ENCODE peak calls at places on chromosomes 4 and X, in seven cellular contexts. One of them, this sample, is unnamed.

GRCh38 chr4:96352051-96352517 is 512.2 kb downstream of the PDHA2 start:
- DNase-seq in mesothelial cell of epicardium: no peak
- DNase-seq in sigmoid colon: no peak
- DNase-seq in nephron progenitor cell: peak
- DNase-seq in hepatocyte: peak
- DNase-seq in ascending aorta: no peak
- DNase-seq in omental fat pad: no peak
- DNase-seq in this sample: peak

GRCh38 chr4:99209671-99210070 is 9.4 kb downstream of the ADH6 start:
- DNase-seq in mesothelial cell of epicardium: no peak
- DNase-seq in sigmoid colon: no peak
- DNase-seq in nephron progenitor cell: no peak
- DNase-seq in hepatocyte: no peak
- DNase-seq in ascending aorta: no peak
- DNase-seq in omental fat pad: no peak
- DNase-seq in this sample: no peak

GRCh38 chrX:13283968-13284914 is 35.6 kb downstream of the ATXN3L start:
- DNase-seq in mesothelial cell of epicardium: no peak
- DNase-seq in sigmoid colon: no peak
- DNase-seq in nephron progenitor cell: no peak
- DNase-seq in hepatocyte: no peak
- DNase-seq in ascending aorta: no peak
- DNase-seq in omental fat pad: no peak
- DNase-seq in this sample: no peak

GRCh38 chrX:11770320-11770719 is 12.3 kb downstream of the MSL3 start:
- DNase-seq in mesothelial cell of epicardium: no peak
- DNase-seq in sigmoid colon: no peak
- DNase-seq in nephron progenitor cell: peak
- DNase-seq in hepatocyte: peak
- DNase-seq in ascending aorta: no peak
- DNase-seq in omental fat pad: no peak
- DNase-seq in this sample: peak

GRCh38 chrX:118727686-118728339 is 407 bp downstream of the IL13RA1 start:
- DNase-seq in mesothelial cell of epicardium: peak
- DNase-seq in sigmoid colon: no peak
- DNase-seq in nephron progenitor cell: peak
- DNase-seq in hepatocyte: peak
- DNase-seq in ascending aorta: peak
- DNase-seq in omental fat pad: no peak
- DNase-seq in this sample: peak

GRCh38 chr4:84366111-84366510 is 133.0 kb downstream of the NKX6-1 start:
- DNase-seq in mesothelial cell of epicardium: no peak
- DNase-seq in sigmoid colon: no peak
- DNase-seq in nephron progenitor cell: no peak
- DNase-seq in hepatocyte: no peak
- DNase-seq in ascending aorta: no peak
- DNase-seq in omental fat pad: no peak
- DNase-seq in this sample: no peak

GRCh38 chrX:46805270-46805669 is 31.6 kb upstream of the RP2 start:
- DNase-seq in mesothelial cell of epicardium: no peak
- DNase-seq in sigmoid colon: no peak
- DNase-seq in nephron progenitor cell: no peak
- DNase-seq in hepatocyte: no peak
- DNase-seq in ascending aorta: no peak
- DNase-seq in omental fat pad: no peak
- DNase-seq in this sample: no peak

GRCh38 chrX:153004780-153005179 is 10.9 kb upstream of the PNMA5 start:
- DNase-seq in mesothelial cell of epicardium: no peak
- DNase-seq in sigmoid colon: no peak
- DNase-seq in nephron progenitor cell: no peak
- DNase-seq in hepatocyte: no peak
- DNase-seq in ascending aorta: no peak
- DNase-seq in omental fat pad: no peak
- DNase-seq in this sample: no peak

GRCh38 chr4:71184195-71184781 is 154.5 kb upstream of the SLC4A4 start:
- DNase-seq in mesothelial cell of epicardium: no peak
- DNase-seq in sigmoid colon: no peak
- DNase-seq in nephron progenitor cell: peak
- DNase-seq in hepatocyte: peak
- DNase-seq in ascending aorta: peak
- DNase-seq in omental fat pad: no peak
- DNase-seq in this sample: peak

GRCh38 chr4:184309241-184310170 is 91.8 kb upstream of the ENPP6 start:
- DNase-seq in mesothelial cell of epicardium: no peak
- DNase-seq in sigmoid colon: no peak
- DNase-seq in nephron progenitor cell: no peak
- DNase-seq in hepatocyte: no peak
- DNase-seq in ascending aorta: no peak
- DNase-seq in omental fat pad: no peak
- DNase-seq in this sample: no peak

GRCh38 chr4:38856046-38856445 is 571 bp downstream of the TLR6 start:
- DNase-seq in mesothelial cell of epicardium: no peak
- DNase-seq in sigmoid colon: no peak
- DNase-seq in nephron progenitor cell: no peak
- DNase-seq in hepatocyte: no peak
- DNase-seq in ascending aorta: no peak
- DNase-seq in omental fat pad: no peak
- DNase-seq in this sample: no peak

GRCh38 chrX:130416785-130417184 is 15.0 kb downstream of the RBMX2 start:
- DNase-seq in mesothelial cell of epicardium: no peak
- DNase-seq in sigmoid colon: no peak
- DNase-seq in nephron progenitor cell: no peak
- DNase-seq in hepatocyte: no peak
- DNase-seq in ascending aorta: no peak
- DNase-seq in omental fat pad: no peak
- DNase-seq in this sample: no peak

GRCh38 chr4:165464813-165465381 is 86.1 kb downstream of the CPE start:
- DNase-seq in mesothelial cell of epicardium: no peak
- DNase-seq in sigmoid colon: no peak
- DNase-seq in nephron progenitor cell: no peak
- DNase-seq in hepatocyte: peak
- DNase-seq in ascending aorta: no peak
- DNase-seq in omental fat pad: no peak
- DNase-seq in this sample: no peak

GRCh38 chrX:137052641-137053235 is 18.9 kb upstream of the GPR101 start:
- DNase-seq in mesothelial cell of epicardium: no peak
- DNase-seq in sigmoid colon: no peak
- DNase-seq in nephron progenitor cell: peak
- DNase-seq in hepatocyte: no peak
- DNase-seq in ascending aorta: no peak
- DNase-seq in omental fat pad: no peak
- DNase-seq in this sample: peak

GRCh38 chr4:106676173-106676921 is 307.8 kb upstream of the GIMD1 start:
- DNase-seq in mesothelial cell of epicardium: no peak
- DNase-seq in sigmoid colon: no peak
- DNase-seq in nephron progenitor cell: no peak
- DNase-seq in hepatocyte: no peak
- DNase-seq in ascending aorta: no peak
- DNase-seq in omental fat pad: no peak
- DNase-seq in this sample: no peak

GRCh38 chr4:110877728-110878382 is 255.0 kb upstream of the PITX2 start:
- DNase-seq in mesothelial cell of epicardium: no peak
- DNase-seq in sigmoid colon: no peak
- DNase-seq in nephron progenitor cell: no peak
- DNase-seq in hepatocyte: no peak
- DNase-seq in ascending aorta: no peak
- DNase-seq in omental fat pad: no peak
- DNase-seq in this sample: no peak

GRCh38 chr4:150268444-150268843 is 190.2 kb downstream of the DCLK2 start:
- DNase-seq in mesothelial cell of epicardium: no peak
- DNase-seq in sigmoid colon: no peak
- DNase-seq in nephron progenitor cell: no peak
- DNase-seq in hepatocyte: no peak
- DNase-seq in ascending aorta: no peak
- DNase-seq in omental fat pad: no peak
- DNase-seq in this sample: no peak

GRCh38 chr4:77123403-77123802 is 33.6 kb upstream of the CCNG2 start:
- DNase-seq in mesothelial cell of epicardium: no peak
- DNase-seq in sigmoid colon: no peak
- DNase-seq in nephron progenitor cell: no peak
- DNase-seq in hepatocyte: no peak
- DNase-seq in ascending aorta: no peak
- DNase-seq in omental fat pad: no peak
- DNase-seq in this sample: no peak

GRCh38 chrX:46626566-46626965 is 53.0 kb downstream of the CHST7 start:
- DNase-seq in mesothelial cell of epicardium: no peak
- DNase-seq in sigmoid colon: no peak
- DNase-seq in nephron progenitor cell: no peak
- DNase-seq in hepatocyte: no peak
- DNase-seq in ascending aorta: no peak
- DNase-seq in omental fat pad: no peak
- DNase-seq in this sample: no peak

GRCh38 chrX:95063554-95063953 is 1389.5 kb downstream of the FAM133A start:
- DNase-seq in mesothelial cell of epicardium: no peak
- DNase-seq in sigmoid colon: no peak
- DNase-seq in nephron progenitor cell: no peak
- DNase-seq in hepatocyte: no peak
- DNase-seq in ascending aorta: no peak
- DNase-seq in omental fat pad: no peak
- DNase-seq in this sample: no peak

GRCh38 chrX:128517691-128518090 is 465.5 kb upstream of the ACTRT1 start:
- DNase-seq in mesothelial cell of epicardium: no peak
- DNase-seq in sigmoid colon: no peak
- DNase-seq in nephron progenitor cell: no peak
- DNase-seq in hepatocyte: no peak
- DNase-seq in ascending aorta: peak
- DNase-seq in omental fat pad: no peak
- DNase-seq in this sample: no peak

DNA sequence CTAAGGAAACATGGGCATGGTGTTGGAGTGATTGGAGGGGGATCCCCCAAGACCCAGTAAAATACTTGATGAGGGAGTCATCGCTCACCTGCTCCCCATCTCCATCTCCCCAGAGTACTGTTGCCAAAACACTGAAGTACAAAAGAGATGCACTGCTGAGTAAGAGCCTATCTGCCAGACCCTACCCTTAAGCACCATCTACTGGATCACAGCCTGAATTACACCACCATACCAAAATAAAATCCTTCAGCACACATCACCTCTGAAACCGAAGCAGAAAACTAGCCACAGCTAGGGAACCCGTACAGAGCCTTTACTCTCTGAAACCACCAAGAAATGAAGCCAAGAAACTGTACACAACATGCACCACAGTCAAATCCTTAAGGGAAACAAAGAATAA is 466.3 kb upstream of the ACTRT1 start:
- DNase-seq in mesothelial cell of epicardium: no peak
- DNase-seq in sigmoid colon: no peak
- DNase-seq in nephron progenitor cell: no peak
- DNase-seq in hepatocyte: peak
- DNase-seq in ascending aorta: no peak
- DNase-seq in omental fat pad: no peak
- DNase-seq in this sample: peak
- TF ChIP-seq CTCF in mesothelial cell of epicardium: no peak
- TF ChIP-seq CTCF in sigmoid colon: no peak
- TF ChIP-seq CTCF in nephron progenitor cell: peak
- TF ChIP-seq CTCF in hepatocyte: peak
- TF ChIP-seq CTCF in ascending aorta: no peak
- TF ChIP-seq CTCF in omental fat pad: no peak
- TF ChIP-seq CTCF in this sample: no peak

GRCh38 chr4:14259926-14260325 is 632.4 kb upstream of the BOD1L1 start:
- DNase-seq in mesothelial cell of epicardium: no peak
- DNase-seq in sigmoid colon: no peak
- DNase-seq in nephron progenitor cell: no peak
- DNase-seq in hepatocyte: no peak
- DNase-seq in ascending aorta: no peak
- DNase-seq in omental fat pad: no peak
- DNase-seq in this sample: no peak

GRCh38 chr4:14265651-14266050 is 638.1 kb upstream of the BOD1L1 start:
- DNase-seq in mesothelial cell of epicardium: no peak
- DNase-seq in sigmoid colon: no peak
- DNase-seq in nephron progenitor cell: no peak
- DNase-seq in hepatocyte: no peak
- DNase-seq in ascending aorta: no peak
- DNase-seq in omental fat pad: no peak
- DNase-seq in this sample: no peak

GRCh38 chr4:14262221-14262620 is 634.7 kb upstream of the BOD1L1 start:
- DNase-seq in mesothelial cell of epicardium: no peak
- DNase-seq in sigmoid colon: no peak
- DNase-seq in nephron progenitor cell: no peak
- DNase-seq in hepatocyte: no peak
- DNase-seq in ascending aorta: no peak
- DNase-seq in omental fat pad: no peak
- DNase-seq in this sample: no peak

GRCh38 chr4:14260591-14260990 is 633.1 kb upstream of the BOD1L1 start:
- DNase-seq in mesothelial cell of epicardium: no peak
- DNase-seq in sigmoid colon: no peak
- DNase-seq in nephron progenitor cell: no peak
- DNase-seq in hepatocyte: no peak
- DNase-seq in ascending aorta: no peak
- DNase-seq in omental fat pad: no peak
- DNase-seq in this sample: no peak

GRCh38 chr4:14264437-14264836 is 636.9 kb upstream of the BOD1L1 start:
- DNase-seq in mesothelial cell of epicardium: no peak
- DNase-seq in sigmoid colon: no peak
- DNase-seq in nephron progenitor cell: no peak
- DNase-seq in hepatocyte: peak
- DNase-seq in ascending aorta: no peak
- DNase-seq in omental fat pad: no peak
- DNase-seq in this sample: no peak
- TF ChIP-seq CTCF in mesothelial cell of epicardium: no peak
- TF ChIP-seq CTCF in sigmoid colon: no peak
- TF ChIP-seq CTCF in nephron progenitor cell: no peak
- TF ChIP-seq CTCF in hepatocyte: no peak
- TF ChIP-seq CTCF in ascending aorta: no peak
- TF ChIP-seq CTCF in omental fat pad: no peak
- TF ChIP-seq CTCF in this sample: no peak

GRCh38 chrX:43333543-43333942 is 322.6 kb upstream of the MAOA start:
- DNase-seq in mesothelial cell of epicardium: no peak
- DNase-seq in sigmoid colon: no peak
- DNase-seq in nephron progenitor cell: no peak
- DNase-seq in hepatocyte: no peak
- DNase-seq in ascending aorta: no peak
- DNase-seq in omental fat pad: no peak
- DNase-seq in this sample: no peak
- TF ChIP-seq CTCF in mesothelial cell of epicardium: peak
- TF ChIP-seq CTCF in sigmoid colon: no peak
- TF ChIP-seq CTCF in nephron progenitor cell: no peak
- TF ChIP-seq CTCF in hepatocyte: peak
- TF ChIP-seq CTCF in ascending aorta: no peak
- TF ChIP-seq CTCF in omental fat pad: no peak
- TF ChIP-seq CTCF in this sample: peak

GRCh38 chr4:53507671-53508286 is 83.5 kb downstream of the LNX1 start:
- DNase-seq in mesothelial cell of epicardium: no peak
- DNase-seq in sigmoid colon: peak
- DNase-seq in nephron progenitor cell: no peak
- DNase-seq in hepatocyte: no peak
- DNase-seq in ascending aorta: peak
- DNase-seq in omental fat pad: no peak
- DNase-seq in this sample: no peak

GRCh38 chr4:53510316-53510715 is 81.0 kb downstream of the LNX1 start:
- DNase-seq in mesothelial cell of epicardium: no peak
- DNase-seq in sigmoid colon: no peak
- DNase-seq in nephron progenitor cell: no peak
- DNase-seq in hepatocyte: no peak
- DNase-seq in ascending aorta: no peak
- DNase-seq in omental fat pad: no peak
- DNase-seq in this sample: no peak

GRCh38 chr4:53508446-53508845 is 82.8 kb downstream of the LNX1 start:
- DNase-seq in mesothelial cell of epicardium: no peak
- DNase-seq in sigmoid colon: no peak
- DNase-seq in nephron progenitor cell: no peak
- DNase-seq in hepatocyte: no peak
- DNase-seq in ascending aorta: no peak
- DNase-seq in omental fat pad: no peak
- DNase-seq in this sample: no peak

GRCh38 chr4:53507058-53507457 is 84.2 kb downstream of the LNX1 start:
- DNase-seq in mesothelial cell of epicardium: no peak
- DNase-seq in sigmoid colon: no peak
- DNase-seq in nephron progenitor cell: no peak
- DNase-seq in hepatocyte: no peak
- DNase-seq in ascending aorta: no peak
- DNase-seq in omental fat pad: no peak
- DNase-seq in this sample: no peak

GRCh38 chr4:53505947-53506346 is 85.3 kb downstream of the LNX1 start:
- DNase-seq in mesothelial cell of epicardium: no peak
- DNase-seq in sigmoid colon: no peak
- DNase-seq in nephron progenitor cell: no peak
- DNase-seq in hepatocyte: no peak
- DNase-seq in ascending aorta: no peak
- DNase-seq in omental fat pad: no peak
- DNase-seq in this sample: no peak
- TF ChIP-seq CTCF in mesothelial cell of epicardium: no peak
- TF ChIP-seq CTCF in sigmoid colon: no peak
- TF ChIP-seq CTCF in nephron progenitor cell: no peak
- TF ChIP-seq CTCF in hepatocyte: no peak
- TF ChIP-seq CTCF in ascending aorta: no peak
- TF ChIP-seq CTCF in omental fat pad: no peak
- TF ChIP-seq CTCF in this sample: no peak